ENCODE peak calls at places on chromosomes 11 and 22, in nine cellular contexts. P is GM19239; M is endothelial cell; S is stimulated activated CD8-positive, alpha-beta memory T cell treated with anti-CD3 and anti-CD28 coated beads, Interleukin-15, amount 100 ng/mL, for 1 hour; B is stimulated activated CD4-positive, alpha-beta T cell treated with anti-CD3 and anti-CD28 coated beads, Interleukin-4, amount 100 ng/mL, for 4 hours; K is adrenal gland; A is cardiac fibroblast; F is MM.1S; X is ELR. T is an unnamed sample.

GRCh38 chr22:19607198-19608113 is 83.2 kb upstream of the CLDN5 start:
- DNase-seq in P (no peak), M (peak), S (no peak), B (peak), K (no peak), A (peak), F (peak), X (no peak), T (no peak)

GRCh38 chr11:64306876-64307622 is 1.7 kb downstream of the ESRRA start:
- DNase-seq in P (no peak), M (no peak), S (no peak), B (no peak), K (peak), A (no peak), F (no peak), X (peak), T (peak)

GRCh38 chr11:1121343-1122331 is 36.1 kb upstream of the MUC5AC start:
- DNase-seq in P (no peak), M (peak), S (no peak), B (no peak), K (peak), A (peak), F (no peak), X (peak), T (no peak)

GRCh38 chr11:45661417-45662055 is 3.9 kb downstream of the CHST1 start:
- DNase-seq in P (no peak), M (no peak), S (no peak), B (no peak), K (no peak), A (no peak), F (no peak), X (no peak), T (no peak)

GRCh38 chr11:19980957-19981669 is 179.2 kb downstream of the DBX1 start:
- DNase-seq in P (no peak), M (no peak), S (no peak), B (no peak), K (no peak), A (peak), F (no peak), X (no peak), T (no peak)

GRCh38 chr22:20906387-20906767 is 10.8 kb upstream of the CRKL start:
- DNase-seq in P (no peak), M (no peak), S (no peak), B (no peak), K (no peak), A (no peak), F (no peak), X (no peak), T (no peak)

GRCh38 chr11:76770642-76771445 is 12.3 kb upstream of the TSKU start:
- DNase-seq in P (no peak), M (no peak), S (no peak), B (no peak), K (peak), A (peak), F (peak), X (peak), T (no peak)

GRCh38 chr11:115527534-115528125 is 23.4 kb upstream of the CADM1 start:
- DNase-seq in P (no peak), M (no peak), S (no peak), B (no peak), K (no peak), A (no peak), F (no peak), X (no peak), T (no peak)

GRCh38 chr22:37174964-37175363 is 13.1 kb downstream of the C1QTNF6 start:
- DNase-seq in P (no peak), M (no peak), S (no peak), B (no peak), K (no peak), A (no peak), F (no peak), X (no peak), T (no peak)

GRCh38 chr11:67053896-67054850 is 2.5 kb upstream of the RHOD start:
- DNase-seq in P (peak), M (peak), S (no peak), B (peak), K (peak), A (peak), F (peak), X (peak), T (no peak)

GRCh38 chr22:40213478-40213877 is 35.8 kb downstream of the TNRC6B start:
- DNase-seq in P (no peak), M (no peak), S (no peak), B (no peak), K (no peak), A (peak), F (no peak), X (no peak), T (no peak)

GRCh38 chr11:2209370-2209801 is 37.8 kb upstream of the TH start:
- DNase-seq in P (no peak), M (no peak), S (no peak), B (peak), K (no peak), A (no peak), F (no peak), X (no peak), T (no peak)

GRCh38 chr22:22728382-22728781 is 84.0 kb downstream of the GGTLC2 start:
- DNase-seq in P (no peak), M (no peak), S (no peak), B (no peak), K (no peak), A (peak), F (no peak), X (peak), T (no peak)

GRCh38 chr11:27471588-27472397 is 797 bp downstream of the LGR4 start:
- DNase-seq in P (no peak), M (peak), S (no peak), B (peak), K (peak), A (no peak), F (peak), X (peak), T (no peak)

GRCh38 chr11:125303186-125303585 is 138.6 kb downstream of the PKNOX2 start:
- DNase-seq in P (no peak), M (no peak), S (no peak), B (no peak), K (no peak), A (no peak), F (no peak), X (peak), T (no peak)

GRCh38 chr11:99020324-99021225 is at the start of gene CNTN5:
- DNase-seq in P (no peak), M (peak), S (no peak), B (no peak), K (peak), A (peak), F (peak), X (peak), T (no peak)

GRCh38 chr11:108718466-108718865 is 53.6 kb downstream of the DDX10 start:
- DNase-seq in P (no peak), M (no peak), S (no peak), B (no peak), K (no peak), A (no peak), F (no peak), X (no peak), T (no peak)

GRCh38 chr11:111537336-111537860 is 3.1 kb upstream of the LAYN start:
- DNase-seq in P (no peak), M (no peak), S (no peak), B (no peak), K (no peak), A (no peak), F (no peak), X (no peak), T (no peak)

GRCh38 chr11:75453916-75454655 is 21.1 kb upstream of the KLHL35 start:
- DNase-seq in P (no peak), M (no peak), S (no peak), B (no peak), K (no peak), A (peak), F (no peak), X (no peak), T (no peak)

GRCh38 chr11:132504501-132505041 is 1027.7 kb downstream of the OPCML start:
- DNase-seq in P (no peak), M (no peak), S (no peak), B (no peak), K (no peak), A (no peak), F (no peak), X (no peak), T (no peak)

T was measured in HL-60.